ENCODE peak calls at places on chromosomes 5 and 9, in four cellular contexts. One of them, this sample, is unnamed.

GRCh38 chr5:66582499-66582898 is 13.7 kb upstream of the MAST4 start:
- DNase-seq in suprapubic skin: no peak
- DNase-seq in cardiac muscle cell: peak; percentile 65
- DNase-seq in IMR-90: no peak
- DNase-seq in this sample: no peak

GRCh38 chr5:31378838-31379237 is 153.1 kb downstream of the DROSHA start:
- DNase-seq in suprapubic skin: no peak
- DNase-seq in cardiac muscle cell: peak; percentile 27
- DNase-seq in IMR-90: peak; percentile 71
- DNase-seq in this sample: no peak

GRCh38 chr5:159891371-159891770 is 24.9 kb upstream of the ADRA1B start:
- DNase-seq in suprapubic skin: no peak
- DNase-seq in cardiac muscle cell: no peak
- DNase-seq in IMR-90: no peak
- DNase-seq in this sample: no peak

GRCh38 chr5:90747693-90748092 is 189.1 kb downstream of the ADGRV1 start:
- DNase-seq in suprapubic skin: no peak
- DNase-seq in cardiac muscle cell: no peak
- DNase-seq in IMR-90: no peak
- DNase-seq in this sample: no peak

GRCh38 chr5:14063691-14064090 is 79.5 kb upstream of the TRIO start:
- DNase-seq in suprapubic skin: no peak
- DNase-seq in cardiac muscle cell: no peak
- DNase-seq in IMR-90: no peak
- DNase-seq in this sample: no peak

GRCh38 chr5:99449786-99450185 is 521.0 kb upstream of the CHD1 start:
- DNase-seq in suprapubic skin: no peak
- DNase-seq in cardiac muscle cell: no peak
- DNase-seq in IMR-90: no peak
- DNase-seq in this sample: no peak

GRCh38 chr5:173925449-173926071 is 37.4 kb downstream of the CPEB4 start:
- DNase-seq in suprapubic skin: no peak
- DNase-seq in cardiac muscle cell: peak; percentile 68
- DNase-seq in IMR-90: peak; percentile 57
- DNase-seq in this sample: no peak

GRCh38 chr9:130981002-130981760 is 27.8 kb upstream of the LAMC3 start:
- DNase-seq in suprapubic skin: no peak
- DNase-seq in cardiac muscle cell: no peak
- DNase-seq in IMR-90: no peak
- DNase-seq in this sample: no peak

GRCh38 chr5:53023969-53024368 is 34.8 kb downstream of the ITGA2 start:
- DNase-seq in suprapubic skin: no peak
- DNase-seq in cardiac muscle cell: peak; percentile 74
- DNase-seq in IMR-90: peak; percentile 95
- DNase-seq in this sample: no peak

GRCh38 chr5:135107986-135108385 is 74.0 kb upstream of the PITX1 start:
- DNase-seq in suprapubic skin: no peak
- DNase-seq in cardiac muscle cell: no peak
- DNase-seq in IMR-90: no peak
- DNase-seq in this sample: no peak

GRCh38 chr5:159017787-159018186 is 81.9 kb downstream of the EBF1 start:
- DNase-seq in suprapubic skin: no peak
- DNase-seq in cardiac muscle cell: peak; percentile 92
- DNase-seq in IMR-90: peak; percentile 75
- DNase-seq in this sample: no peak

GRCh38 chr5:66540078-66540477 is 56.1 kb upstream of the MAST4 start:
- DNase-seq in suprapubic skin: no peak
- DNase-seq in cardiac muscle cell: no peak
- DNase-seq in IMR-90: no peak
- DNase-seq in this sample: no peak

DNA sequence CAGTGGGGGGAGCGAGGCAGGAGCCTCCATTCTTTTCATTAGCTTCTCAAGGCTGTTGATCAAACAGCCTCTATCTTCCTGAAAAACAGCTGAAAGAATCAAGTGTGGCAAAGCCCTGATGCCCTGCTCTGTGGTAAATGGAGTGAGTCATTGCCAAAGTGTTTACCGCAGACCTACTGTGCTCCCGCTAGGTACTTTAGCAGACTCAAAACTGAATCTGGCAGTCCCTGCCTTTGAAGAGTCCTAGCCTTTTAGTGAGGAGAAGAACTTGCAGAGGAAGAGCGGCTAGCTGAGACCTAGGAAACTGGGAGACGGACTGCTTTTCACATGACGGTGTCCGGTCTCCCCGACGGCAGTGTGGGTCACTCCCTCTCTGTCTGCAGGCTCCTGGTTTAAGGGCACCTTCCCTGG is 3.3 kb downstream of the ANKRD33B start:
- DNase-seq in suprapubic skin: no peak
- DNase-seq in cardiac muscle cell: no peak
- DNase-seq in IMR-90: no peak
- DNase-seq in this sample: peak; percentile 52
- H3K27ac ChIP-seq in suprapubic skin: peak overlapping the region; percentile 75
- H3K27ac ChIP-seq in cardiac muscle cell: peak overlapping the region; percentile 86
- H3K27ac ChIP-seq in IMR-90: peak overlapping the region; percentile 79
- H3K27ac ChIP-seq in this sample: no peak overlapping the region

GRCh38 chr9:124757589-124757988 is 13.5 kb downstream of the NR6A1 start:
- DNase-seq in suprapubic skin: no peak
- DNase-seq in cardiac muscle cell: no peak
- DNase-seq in IMR-90: no peak
- DNase-seq in this sample: no peak
- H3K4me1 ChIP-seq in suprapubic skin: no peaks in the 10 kb centered on the region
- H3K4me1 ChIP-seq in cardiac muscle cell: peaks cover 60% of the 10 kb centered on the region
- H3K4me1 ChIP-seq in IMR-90: peaks cover 5% of the 10 kb centered on the region
- H3K4me1 ChIP-seq in this sample: no peaks in the 10 kb centered on the region

GRCh38 chr5:142320427-142320732 is 4.4 kb downstream of the SPRY4 start:
- DNase-seq in suprapubic skin: no peak
- DNase-seq in cardiac muscle cell: no peak
- DNase-seq in IMR-90: no peak
- DNase-seq in this sample: no peak
- H3K4me3 ChIP-seq in suprapubic skin: peak overlapping the region; percentile 2
- H3K4me3 ChIP-seq in cardiac muscle cell: no peak overlapping the region
- H3K4me3 ChIP-seq in IMR-90: peak overlapping the region; percentile 2
- H3K4me3 ChIP-seq in this sample: peak overlapping the region; percentile 79

GRCh38 chr5:149748471-149749094 is 18.5 kb downstream of the PPARGC1B start:
- DNase-seq in suprapubic skin: no peak
- DNase-seq in cardiac muscle cell: no peak
- DNase-seq in IMR-90: no peak
- DNase-seq in this sample: no peak

GRCh38 chr5:149745944-149746326 is 15.8 kb downstream of the PPARGC1B start:
- DNase-seq in suprapubic skin: no peak
- DNase-seq in cardiac muscle cell: no peak
- DNase-seq in IMR-90: no peak
- DNase-seq in this sample: no peak

GRCh38 chr5:149747141-149747832 is 17.2 kb downstream of the PPARGC1B start:
- DNase-seq in suprapubic skin: no peak
- DNase-seq in cardiac muscle cell: no peak
- DNase-seq in IMR-90: no peak
- DNase-seq in this sample: no peak

GRCh38 chr5:149749481-149750365 is 19.6 kb downstream of the PPARGC1B start:
- DNase-seq in suprapubic skin: no peak
- DNase-seq in cardiac muscle cell: peak; percentile 68
- DNase-seq in IMR-90: no peak
- DNase-seq in this sample: no peak

GRCh38 chr5:149747833-149748366 is 17.8 kb downstream of the PPARGC1B start:
- DNase-seq in suprapubic skin: no peak
- DNase-seq in cardiac muscle cell: no peak
- DNase-seq in IMR-90: no peak
- DNase-seq in this sample: no peak
- H3K27ac ChIP-seq in suprapubic skin: peak overlapping the region; percentile 48
- H3K27ac ChIP-seq in cardiac muscle cell: no peak overlapping the region
- H3K27ac ChIP-seq in IMR-90: no peak overlapping the region
- H3K27ac ChIP-seq in this sample: peak overlapping the region; percentile 38